ENCODE peak calls at places on chromosomes 16 and 17, in eight cellular contexts. V is kidney epithelial cell; B is EL; A is AG09319; H is LNCaP clone FGC; Q is endothelial cell; U is B cell; J is stimulated activated CD4-positive, alpha-beta T cell treated with anti-CD3 and anti-CD28 coated beads, Interleukin-15, amount 100 ng/mL, for 48 hours. F is an unnamed sample.

GRCh38 chr16:60230666-60231065 is 1496.5 kb upstream of the GOT2 start:
- DNase-seq in V (no peak), B (peak), A (no peak), H (no peak), Q (no peak), U (no peak), J (no peak), F (no peak)

GRCh38 chr17:14336418-14336817 is 35.5 kb downstream of the HS3ST3B1 start:
- DNase-seq in V (no peak), B (no peak), A (no peak), H (no peak), Q (no peak), U (no peak), J (no peak), F (no peak)

GRCh38 chr16:15705064-15705565 is 55.1 kb downstream of the NDE1 start:
- DNase-seq in V (no peak), B (no peak), A (no peak), H (no peak), Q (no peak), U (no peak), J (no peak), F (no peak)

GRCh38 chr17:269616-270514 is 82.7 kb downstream of the RPH3AL start:
- DNase-seq in V (no peak), B (no peak), A (no peak), H (no peak), Q (no peak), U (peak), J (no peak), F (no peak)

GRCh38 chr16:57629516-57630401 is 1.3 kb downstream of the ADGRG1 start:
- DNase-seq in V (no peak), B (no peak), A (no peak), H (no peak), Q (no peak), U (no peak), J (no peak), F (no peak)

GRCh38 chr17:48123111-48123510 is 15.5 kb downstream of the SNX11 start:
- DNase-seq in V (no peak), B (no peak), A (no peak), H (no peak), Q (no peak), U (no peak), J (no peak), F (no peak)

GRCh38 chr17:1512351-1512750 is 4.1 kb downstream of the INPP5K start:
- DNase-seq in V (no peak), B (no peak), A (no peak), H (no peak), Q (no peak), U (no peak), J (no peak), F (no peak)

GRCh38 chr17:62615503-62615902 is 12.0 kb upstream of the MRC2 start:
- DNase-seq in V (no peak), B (no peak), A (no peak), H (no peak), Q (no peak), U (no peak), J (no peak), F (no peak)

GRCh38 chr16:81415757-81416156 is 28.9 kb upstream of the CMIP start:
- DNase-seq in V (no peak), B (no peak), A (no peak), H (no peak), Q (peak), U (no peak), J (no peak), F (no peak)